ENCODE peak calls at places on chromosomes 12 and 14, in six cellular contexts. One of them, this sample, is unnamed.
A peak's percentile ranks its signal among the peaks of the same experiment; 100 is the strongest.

GRCh38 chr14:90681889-90682429 is 134.3 kb downstream of the TTC7B start:
- DNase-seq in IMR-90: no peak
- DNase-seq in neuronal stem cell: no peak
- DNase-seq in H9: no peak
- DNase-seq in trophoblast cell: no peak
- DNase-seq in H1: no peak
- DNase-seq in this sample: no peak

GRCh38 chr14:76958975-76959710 is 69.4 kb downstream of the IRF2BPL start:
- DNase-seq in IMR-90: peak; percentile 72
- DNase-seq in H9: no peak
- DNase-seq in trophoblast cell: peak; percentile 88
- DNase-seq in neuronal stem cell: no peak
- DNase-seq in H1: no peak
- DNase-seq in this sample: peak; percentile 94

GRCh38 chr12:132866251-132866828 is 21.1 kb downstream of the CHFR start:
- DNase-seq in neuronal stem cell: no peak
- DNase-seq in IMR-90: peak; percentile 73
- DNase-seq in H1: no peak
- DNase-seq in trophoblast cell: peak; percentile 86
- DNase-seq in H9: no peak
- DNase-seq in this sample: peak; percentile 80

GRCh38 chr12:59408431-59408830 is 187.4 kb upstream of the SLC16A7 start:
- DNase-seq in IMR-90: peak; percentile 26
- DNase-seq in H9: no peak
- DNase-seq in trophoblast cell: no peak
- DNase-seq in neuronal stem cell: no peak
- DNase-seq in H1: no peak
- DNase-seq in this sample: peak; percentile 2

GRCh38 chr14:68733086-68733621 is 59.7 kb downstream of the ZFP36L1 start:
- DNase-seq in trophoblast cell: peak; percentile 46
- DNase-seq in IMR-90: no peak
- DNase-seq in H1: no peak
- DNase-seq in H9: no peak
- DNase-seq in neuronal stem cell: no peak
- DNase-seq in this sample: peak; percentile 42

GRCh38 chr12:123520567-123521474 is 12.7 kb downstream of the RILPL1 start:
- DNase-seq in trophoblast cell: no peak
- DNase-seq in H1: no peak
- DNase-seq in IMR-90: no peak
- DNase-seq in H9: no peak
- DNase-seq in neuronal stem cell: no peak
- DNase-seq in this sample: no peak

GRCh38 chr14:80212025-80212402 is 710 bp upstream of the DIO2 start:
- DNase-seq in H1: no peak
- DNase-seq in IMR-90: peak; percentile 67
- DNase-seq in H9: no peak
- DNase-seq in neuronal stem cell: peak; percentile 33
- DNase-seq in trophoblast cell: peak; percentile 99
- DNase-seq in this sample: peak; percentile 80

GRCh38 chr12:72509893-72510292 is 237.7 kb downstream of the TRHDE start:
- DNase-seq in trophoblast cell: no peak
- DNase-seq in neuronal stem cell: no peak
- DNase-seq in H9: no peak
- DNase-seq in IMR-90: no peak
- DNase-seq in H1: no peak
- DNase-seq in this sample: no peak

GRCh38 chr12:65881965-65882413 is 57.7 kb downstream of the HMGA2 start:
- DNase-seq in IMR-90: peak; percentile 38
- DNase-seq in trophoblast cell: peak; percentile 59
- DNase-seq in neuronal stem cell: no peak
- DNase-seq in H1: no peak
- DNase-seq in H9: peak; percentile 60
- DNase-seq in this sample: no peak

GRCh38 chr12:26701604-26702215 is 131.3 kb downstream of the ITPR2 start:
- DNase-seq in neuronal stem cell: peak; percentile 37
- DNase-seq in H9: no peak
- DNase-seq in IMR-90: peak; percentile 70
- DNase-seq in trophoblast cell: peak; percentile 62
- DNase-seq in H1: no peak
- DNase-seq in this sample: peak; percentile 67

GRCh38 chr14:63752449-63753169 is 24.7 kb upstream of the SGPP1 start:
- DNase-seq in neuronal stem cell: no peak
- DNase-seq in H9: no peak
- DNase-seq in trophoblast cell: peak; percentile 43
- DNase-seq in IMR-90: peak; percentile 58
- DNase-seq in H1: no peak
- DNase-seq in this sample: peak; percentile 46

GRCh38 chr14:83556746-83557460 is 1973.0 kb upstream of the FLRT2 start:
- DNase-seq in neuronal stem cell: no peak
- DNase-seq in H1: no peak
- DNase-seq in IMR-90: peak; percentile 91
- DNase-seq in trophoblast cell: no peak
- DNase-seq in H9: no peak
- DNase-seq in this sample: peak; percentile 76

DNA sequence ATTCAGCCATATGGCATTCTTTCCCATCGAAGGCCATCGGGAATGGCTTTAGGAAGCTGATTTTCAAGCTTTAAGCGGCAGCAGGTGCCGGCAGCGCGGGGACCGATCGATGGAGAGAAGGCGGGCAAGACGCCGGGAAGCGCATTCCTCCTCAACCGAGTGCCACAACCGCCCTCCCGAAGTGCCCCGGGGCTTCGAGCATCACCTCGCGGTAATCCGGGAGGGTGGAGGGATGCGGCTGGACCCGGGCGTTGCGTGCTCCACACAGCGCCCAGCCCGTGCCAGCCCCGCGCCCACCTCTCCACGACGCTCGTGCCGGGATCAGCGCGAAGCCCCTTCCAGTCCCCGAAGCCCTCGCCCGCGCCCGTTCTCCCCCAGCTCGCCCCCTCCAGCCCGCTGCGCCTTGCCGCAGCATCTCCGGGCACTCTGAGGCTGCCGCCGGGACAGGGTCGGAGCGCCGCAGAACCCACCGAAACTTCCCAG is 3.2 kb downstream of the USP44 start:
- DNase-seq in trophoblast cell: peak; percentile 25
- DNase-seq in IMR-90: no peak
- DNase-seq in H1: peak; percentile 66
- DNase-seq in H9: peak; percentile 61
- DNase-seq in neuronal stem cell: peak; percentile 30
- DNase-seq in this sample: peak; percentile 7
- H3K4ac ChIP-seq in trophoblast cell: no peak overlapping the region
- H3K4ac ChIP-seq in IMR-90: peak overlapping the region; percentile 80
- H3K4ac ChIP-seq in H1: peak overlapping the region; percentile 69
- H3K4ac ChIP-seq in H9: peak overlapping the region; percentile 20
- H3K4ac ChIP-seq in neuronal stem cell: peak overlapping the region; percentile 99
- H3K4ac ChIP-seq in this sample: no peak overlapping the region

GRCh38 chr12:108454539-108455139 is 60.4 kb upstream of the FICD start:
- DNase-seq in trophoblast cell: peak; percentile 4
- DNase-seq in H1: no peak
- DNase-seq in IMR-90: no peak
- DNase-seq in neuronal stem cell: no peak
- DNase-seq in H9: no peak
- DNase-seq in this sample: no peak
- H3K4ac ChIP-seq in trophoblast cell: no peak overlapping the region
- H3K4ac ChIP-seq in H1: no peak overlapping the region
- H3K4ac ChIP-seq in IMR-90: no peak overlapping the region
- H3K4ac ChIP-seq in neuronal stem cell: no peak overlapping the region
- H3K4ac ChIP-seq in H9: no peak overlapping the region
- H3K4ac ChIP-seq in this sample: no peak overlapping the region

GRCh38 chr12:109477185-109477962 is at the start of the genes KCTD10 and UBE3B:
- DNase-seq in IMR-90: peak; percentile 89
- DNase-seq in neuronal stem cell: peak; percentile 89
- DNase-seq in H1: peak; percentile 93
- DNase-seq in trophoblast cell: peak; percentile 96
- DNase-seq in H9: peak; percentile 92
- DNase-seq in this sample: peak; percentile 93
- H3K4ac ChIP-seq in IMR-90: peak within 1 kb of the TSS; percentile 97
- H3K4ac ChIP-seq in neuronal stem cell: no peak within 1 kb of the TSS
- H3K4ac ChIP-seq in H1: peak within 1 kb of the TSS; percentile 58
- H3K4ac ChIP-seq in trophoblast cell: peak within 1 kb of the TSS; percentile 94
- H3K4ac ChIP-seq in H9: no peak within 1 kb of the TSS
- H3K4ac ChIP-seq in this sample: peak within 1 kb of the TSS; percentile 83

DNA sequence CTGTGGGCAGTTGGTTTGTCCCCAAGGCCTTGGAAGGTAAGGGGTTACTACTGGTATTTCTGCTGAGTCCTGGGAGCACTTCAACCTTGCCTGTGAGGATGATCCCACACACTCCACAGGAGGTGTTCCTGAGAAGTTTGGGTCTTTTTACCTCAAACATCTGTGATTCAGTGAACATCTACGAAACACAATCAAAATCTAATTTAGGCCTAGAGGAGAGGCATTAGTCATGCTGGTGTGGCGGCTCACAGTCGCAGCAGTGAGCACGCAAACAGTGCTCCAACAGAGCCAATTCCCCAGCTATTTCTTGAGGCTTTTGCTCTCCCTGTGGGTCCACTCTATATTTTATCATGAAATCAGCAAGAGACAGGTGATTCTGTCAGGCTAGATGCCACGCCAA is 107.6 kb downstream of the APAF1 start:
- DNase-seq in H1: no peak
- DNase-seq in neuronal stem cell: no peak
- DNase-seq in H9: no peak
- DNase-seq in trophoblast cell: no peak
- DNase-seq in IMR-90: peak; percentile 69
- DNase-seq in this sample: no peak
- H3K4ac ChIP-seq in H1: no peak overlapping the region
- H3K4ac ChIP-seq in neuronal stem cell: no peak overlapping the region
- H3K4ac ChIP-seq in H9: no peak overlapping the region
- H3K4ac ChIP-seq in trophoblast cell: no peak overlapping the region
- H3K4ac ChIP-seq in IMR-90: peak overlapping the region; percentile 94
- H3K4ac ChIP-seq in this sample: no peak overlapping the region

GRCh38 chr14:99424306-99424877 is 56.3 kb downstream of the SETD3 start:
- DNase-seq in IMR-90: no peak
- DNase-seq in H1: no peak
- DNase-seq in neuronal stem cell: no peak
- DNase-seq in H9: peak; percentile 45
- DNase-seq in trophoblast cell: peak; percentile 76
- DNase-seq in this sample: no peak
- H3K4ac ChIP-seq in IMR-90: no peak overlapping the region
- H3K4ac ChIP-seq in H1: no peak overlapping the region
- H3K4ac ChIP-seq in neuronal stem cell: no peak overlapping the region
- H3K4ac ChIP-seq in H9: no peak overlapping the region
- H3K4ac ChIP-seq in trophoblast cell: peak overlapping the region; percentile 61
- H3K4ac ChIP-seq in this sample: no peak overlapping the region